ENCODE peak calls at places on chromosomes 3 and 15, in eight cellular contexts. H, P, B, N, L, V, W and E are unnamed samples.

GRCh38 chr15:38598749-38599148 is 34.1 kb upstream of the RASGRP1 start:
- DNase-seq in N (no peak), H (no peak), B (no peak), P (no peak), W (no peak), L (no peak), V (no peak), E (no peak)

GRCh38 chr3:107956991-107957467 is 133.8 kb downstream of the CD47 start:
- DNase-seq in B (peak), H (peak), W (no peak), L (no peak), V (no peak), P (no peak), N (no peak), E (peak)

GRCh38 chr15:101368086-101368780 is 73.2 kb upstream of the SNRPA1 start:
- DNase-seq in P (no peak), V (no peak), W (no peak), H (no peak), B (peak), L (no peak), N (no peak), E (no peak)

GRCh38 chr3:71070497-71071465 is 512.7 kb downstream of the FOXP1 start:
- DNase-seq in W (peak), B (no peak), N (no peak), L (no peak), V (no peak), P (no peak), H (no peak), E (no peak)

GRCh38 chr3:67202053-67202452 is 203.9 kb downstream of the KBTBD8 start:
- DNase-seq in L (no peak), N (no peak), B (no peak), W (no peak), V (no peak), P (no peak), H (no peak), E (no peak)

GRCh38 chr3:72058493-72059081 is 273.6 kb upstream of the PROK2 start:
- DNase-seq in V (no peak), P (no peak), W (no peak), L (no peak), B (peak), N (no peak), H (no peak), E (no peak)

GRCh38 chr3:179046497-179047353 is 24.9 kb downstream of the ZMAT3 start:
- DNase-seq in L (no peak), H (peak), W (peak), B (no peak), P (no peak), N (no peak), V (no peak), E (no peak)

GRCh38 chr3:150237490-150237889 is 170.6 kb upstream of the TSC22D2 start:
- DNase-seq in H (peak), P (no peak), V (no peak), N (peak), L (no peak), W (peak), B (no peak), E (peak)

GRCh38 chr3:109355625-109356441 is 18.5 kb upstream of the DPPA4 start:
- DNase-seq in H (no peak), B (no peak), V (no peak), L (peak), N (no peak), P (no peak), W (no peak), E (no peak)

GRCh38 chr15:83108266-83109219 is 1.1 kb downstream of the TM6SF1 start:
- DNase-seq in L (peak), B (peak), H (peak), P (no peak), V (no peak), N (no peak), W (peak), E (no peak)

GRCh38 chr3:27559835-27560234 is 75.7 kb upstream of the SLC4A7 start:
- DNase-seq in L (no peak), P (no peak), N (peak), W (peak), B (peak), V (no peak), H (peak), E (peak)

GRCh38 chr3:47658444-47658843 is 79.8 kb upstream of the CSPG5 start:
- DNase-seq in V (no peak), P (no peak), H (no peak), L (no peak), B (no peak), W (no peak), N (no peak), E (no peak)

GRCh38 chr3:142925140-142925539 is 36.3 kb upstream of the PCOLCE2 start:
- DNase-seq in P (no peak), V (no peak), L (no peak), B (no peak), N (peak), W (peak), H (no peak), E (peak)

GRCh38 chr15:69793436-69793782 is 304.3 kb downstream of the TLE3 start:
- DNase-seq in P (no peak), N (no peak), W (no peak), V (no peak), H (no peak), L (no peak), B (no peak), E (no peak)

GRCh38 chr3:114217266-114217665 is 20.1 kb downstream of the ZNF80 start:
- DNase-seq in W (no peak), B (no peak), L (no peak), H (no peak), N (no peak), V (no peak), P (no peak), E (no peak)

GRCh38 chr3:134311265-134311664 is 60.6 kb upstream of the RYK start:
- DNase-seq in H (peak), P (no peak), L (no peak), B (no peak), V (no peak), W (peak), N (no peak), E (no peak)

GRCh38 chr3:18758047-18758704 is 333.0 kb upstream of the SATB1 start:
- DNase-seq in L (peak), N (peak), P (no peak), W (peak), H (no peak), B (no peak), V (peak), E (peak)

GRCh38 chr3:138441742-138442141 is 7.3 kb downstream of the ESYT3 start:
- DNase-seq in H (peak), B (no peak), L (no peak), V (no peak), N (no peak), P (no peak), W (peak), E (peak)

GRCh38 chr3:127027811-127028548 is 45.1 kb downstream of the PLXNA1 start:
- DNase-seq in B (no peak), H (no peak), N (no peak), L (no peak), V (no peak), W (no peak), P (no peak), E (no peak)

GRCh38 chr3:172982731-172983364 is 158.2 kb downstream of the SPATA16 start:
- DNase-seq in H (no peak), P (no peak), N (no peak), V (peak), L (peak), B (no peak), W (no peak), E (peak)

GRCh38 chr3:9196009-9196408 is 53.4 kb downstream of the SRGAP3 start:
- DNase-seq in W (no peak), N (no peak), B (no peak), V (no peak), H (no peak), L (peak), P (no peak), E (no peak)

GRCh38 chr3:193560091-193560490 is 5.4 kb upstream of the ATP13A4 start:
- DNase-seq in N (no peak), W (no peak), B (no peak), V (no peak), P (no peak), L (no peak), H (no peak), E (no peak)

GRCh38 chr3:193559100-193559499 is 4.4 kb upstream of the ATP13A4 start:
- DNase-seq in V (no peak), W (peak), N (no peak), H (no peak), B (no peak), P (no peak), L (no peak), E (no peak)

GRCh38 chr3:193560870-193561269 is 6.2 kb upstream of the ATP13A4 start:
- DNase-seq in H (no peak), L (no peak), V (no peak), W (no peak), N (no peak), B (peak), P (no peak), E (no peak)

GRCh38 chr3:193563429-193563828 is 8.7 kb upstream of the ATP13A4 start:
- DNase-seq in P (no peak), V (no peak), N (no peak), L (no peak), H (no peak), B (no peak), W (peak), E (no peak)

GRCh38 chr3:193563999-193564398 is 9.3 kb upstream of the ATP13A4 start:
- DNase-seq in P (no peak), V (no peak), L (peak), N (peak), H (no peak), W (peak), B (no peak), E (peak)
- TF ChIP-seq CTCF in P (peak), V (peak), L (peak), N (no peak), H (no peak), W (peak), B (no peak), E (no peak)

DNA sequence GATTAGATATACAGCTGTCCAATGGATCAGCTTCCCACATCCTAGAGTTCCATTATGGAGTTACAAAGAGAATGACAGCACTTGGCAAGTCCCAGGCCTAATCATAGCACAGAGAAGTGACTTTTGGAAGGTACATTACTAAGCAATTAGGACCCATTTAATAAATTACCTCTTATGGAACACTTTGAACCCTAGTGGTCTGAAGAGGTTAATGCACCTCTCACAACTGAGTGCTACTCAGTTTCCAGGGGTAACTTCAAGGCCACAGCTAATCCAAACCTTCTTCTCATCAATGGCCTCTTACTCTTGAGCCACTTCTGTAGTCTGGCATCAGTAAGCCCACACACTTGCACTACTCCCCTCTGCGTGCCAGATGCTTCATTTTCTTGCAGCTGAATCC is 34.9 kb upstream of the MEIS2 start:
- DNase-seq in P (no peak), H (no peak), L (peak), V (peak), B (no peak), N (peak), W (peak), E (peak)
- TF ChIP-seq CTCF in P (peak), H (peak), L (peak), V (peak), B (peak), N (no peak), W (peak), E (peak)

GRCh38 chr15:89912674-89913396 is at the start of gene ARPIN:
- DNase-seq in H (peak), P (peak), V (no peak), L (peak), W (peak), B (peak), N (peak), E (peak)
- TF ChIP-seq CTCF in H (no peak), P (peak), V (no peak), L (no peak), W (no peak), B (no peak), N (no peak), E (no peak)

GRCh38 chr3:196502775-196503181 is 790 bp downstream of the RNF168 start:
- DNase-seq in B (peak), W (peak), H (peak), L (peak), P (no peak), N (peak), V (peak), E (peak)
- TF ChIP-seq CTCF in B (no peak), W (no peak), H (no peak), L (no peak), P (no peak), N (no peak), V (no peak), E (no peak)

GRCh38 chr3:25468866-25469319 is 40.8 kb downstream of the RARB start:
- DNase-seq in V (no peak), H (no peak), B (peak), P (no peak), N (no peak), L (peak), W (peak), E (no peak)
- TF ChIP-seq CTCF in V (peak), H (no peak), B (peak), P (peak), N (no peak), L (peak), W (peak), E (no peak)

DNA sequence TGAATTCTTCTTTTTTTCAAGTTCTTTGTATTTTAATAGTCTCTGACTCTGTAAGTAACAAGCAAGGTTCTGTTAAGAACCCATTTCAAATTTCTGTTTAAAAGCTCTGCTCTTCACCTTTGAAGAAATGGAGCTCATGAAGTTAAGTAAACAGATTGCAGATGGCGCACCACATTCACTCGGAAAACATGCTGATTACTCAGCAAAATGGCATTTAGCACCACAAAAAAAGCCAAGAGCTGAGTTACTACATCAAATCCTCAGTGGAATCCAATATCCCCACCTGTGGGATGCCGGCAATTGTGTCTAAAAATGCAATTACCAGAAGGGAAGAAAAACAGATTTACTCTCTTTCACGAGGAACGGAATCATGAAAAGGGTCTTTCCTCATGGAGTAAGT is 758.0 kb downstream of the NTRK3 start:
- DNase-seq in W (peak), V (no peak), N (no peak), B (no peak), H (peak), L (no peak), P (no peak), E (peak)
- TF ChIP-seq CTCF in W (no peak), V (no peak), N (no peak), B (no peak), H (no peak), L (no peak), P (no peak), E (no peak)

DNA sequence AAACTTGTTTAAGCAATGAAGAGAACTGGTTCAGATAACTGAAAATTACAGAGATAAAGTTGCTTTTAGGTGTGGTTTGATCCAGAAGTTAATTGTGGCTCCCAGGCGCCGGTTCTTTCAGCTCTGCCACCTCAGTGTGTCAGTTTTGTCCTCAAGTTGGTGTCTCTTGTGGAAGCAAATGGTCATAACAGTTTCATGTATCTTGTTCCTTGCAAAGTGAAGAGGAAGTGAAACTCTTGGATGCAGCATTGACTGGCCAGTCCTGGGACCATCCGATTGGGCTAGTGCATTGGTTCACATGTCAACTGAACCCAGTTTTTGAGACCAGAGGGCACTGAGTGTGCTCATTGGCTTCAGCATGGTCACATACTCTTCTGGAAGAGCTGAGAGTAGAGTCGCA is 181.4 kb upstream of the GRM7 start:
- DNase-seq in N (no peak), H (no peak), V (no peak), B (no peak), P (no peak), L (no peak), W (no peak), E (no peak)
- TF ChIP-seq CTCF in N (no peak), H (no peak), V (no peak), B (no peak), P (no peak), L (no peak), W (no peak), E (no peak)